ENCODE peak calls at places on chromosomes 7 and 10, in five cellular contexts. B is osteoblast, A is tibial artery, W is dorsolateral prefrontal cortex, L is iPS DF 6.9. F is an unnamed sample.
A peak's percentile ranks its signal among the peaks of the same experiment; 100 is the strongest.

GRCh38 chr10:101467286-101467770 is 113.4 kb downstream of the BTRC start:
- DNase-seq in B (no peak), A (no peak), W (peak; percentile 31), L (peak; percentile 18), F (peak; percentile 57)

GRCh38 chr7:2687881-2688318 is at the start of gene AMZ1:
- DNase-seq in B (peak; percentile 94), A (no peak), W (no peak), L (no peak), F (no peak)

GRCh38 chr7:48428091-48428710 is 256.9 kb downstream of the ABCA13 start:
- DNase-seq in B (no peak), A (no peak), W (no peak), L (no peak), F (no peak)

GRCh38 chr7:37112882-37113281 is 335.8 kb downstream of the ELMO1 start:
- DNase-seq in B (no peak), A (no peak), W (no peak), L (no peak), F (no peak)

GRCh38 chr7:105876964-105877601 is 684 bp upstream of the ATXN7L1 start:
- DNase-seq in B (peak; percentile 84), A (peak; percentile 71), W (peak; percentile 25), L (no peak), F (no peak)

GRCh38 chr7:44379366-44380178 is 54.2 kb upstream of the CAMK2B start:
- DNase-seq in B (peak; percentile 90), A (peak; percentile 52), W (no peak), L (no peak), F (no peak)

GRCh38 chr10:20726381-20726780 is 170.7 kb downstream of the NEBL start:
- DNase-seq in B (no peak), A (no peak), W (no peak), L (no peak), F (no peak)

GRCh38 chr7:143846692-143847091 is 55.3 kb downstream of the TCAF1 start:
- DNase-seq in B (no peak), A (no peak), W (no peak), L (no peak), F (no peak)

GRCh38 chr7:139620676-139621344 is 97.3 kb downstream of the CLEC2L start:
- DNase-seq in B (no peak), A (no peak), W (no peak), L (no peak), F (no peak)

GRCh38 chr10:65294329-65294728 is 1631.5 kb upstream of the LRRTM3 start:
- DNase-seq in B (no peak), A (no peak), W (no peak), L (no peak), F (no peak)

GRCh38 chr10:101974091-101974799 is 81.7 kb downstream of the ARMH3 start:
- DNase-seq in B (peak; percentile 13), A (no peak), W (no peak), L (no peak), F (no peak)

GRCh38 chr7:108000875-108001758 is 1.8 kb downstream of the LAMB1 start:
- DNase-seq in B (peak; percentile 89), A (peak; percentile 66), W (peak; percentile 60), L (peak; percentile 77), F (no peak)

GRCh38 chr10:97378933-97379921 is 21.9 kb downstream of the RRP12 start:
- DNase-seq in B (peak; percentile 52), A (no peak), W (no peak), L (no peak), F (no peak)

GRCh38 chr7:121084748-121085336 is 96.3 kb downstream of the CPED1 start:
- DNase-seq in B (peak; percentile 22), A (no peak), W (no peak), L (no peak), F (peak; percentile 90)

GRCh38 chr10:24674892-24675632 is 48.6 kb downstream of the ARHGAP21 start:
- DNase-seq in B (no peak), A (no peak), W (no peak), L (no peak), F (no peak)

GRCh38 chr10:110395350-110396283 is 90.9 kb upstream of the SMNDC1 start:
- DNase-seq in B (peak; percentile 96), A (no peak), W (no peak), L (no peak), F (peak; percentile 91)

GRCh38 chr7:154869436-154869835 is 133.5 kb downstream of the PAXIP1 start:
- DNase-seq in B (peak; percentile 18), A (no peak), W (no peak), L (no peak), F (no peak)

GRCh38 chr7:98826811-98827231 is 43.0 kb downstream of the TMEM130 start:
- DNase-seq in B (peak; percentile 82), A (peak; percentile 98), W (peak; percentile 97), L (no peak), F (no peak)

GRCh38 chr10:95384011-95384704 is 93.4 kb upstream of the PDLIM1 start:
- DNase-seq in B (no peak), A (no peak), W (no peak), L (no peak), F (no peak)

GRCh38 chr10:54985732-54986131 is 184.7 kb upstream of the PCDH15 start:
- DNase-seq in B (no peak), A (no peak), W (no peak), L (no peak), F (no peak)

GRCh38 chr7:47946581-47947354 is 1.5 kb downstream of the PKD1L1 start:
- DNase-seq in B (no peak), A (no peak), W (no peak), L (no peak), F (no peak)

GRCh38 chr7:121547341-121548092 is 151.4 kb upstream of the FAM3C start:
- DNase-seq in B (peak; percentile 39), A (no peak), W (no peak), L (peak; percentile 22), F (peak; percentile 43)

GRCh38 chr10:71750124-71750841 is 23.0 kb downstream of the VSIR start:
- DNase-seq in B (no peak), A (no peak), W (no peak), L (no peak), F (no peak)

GRCh38 chr7:141864765-141865447 is 23.6 kb upstream of the PRSS37 start:
- DNase-seq in B (no peak), A (no peak), W (no peak), L (no peak), F (no peak)

GRCh38 chr10:6498771-6499170 is 81.3 kb downstream of the PRKCQ start:
- DNase-seq in B (no peak), A (no peak), W (no peak), L (no peak), F (no peak)

GRCh38 chr10:7817984-7818294 is 366 bp upstream of the TAF3 start:
- DNase-seq in B (no peak), A (no peak), W (no peak), L (no peak), F (no peak)

DNA sequence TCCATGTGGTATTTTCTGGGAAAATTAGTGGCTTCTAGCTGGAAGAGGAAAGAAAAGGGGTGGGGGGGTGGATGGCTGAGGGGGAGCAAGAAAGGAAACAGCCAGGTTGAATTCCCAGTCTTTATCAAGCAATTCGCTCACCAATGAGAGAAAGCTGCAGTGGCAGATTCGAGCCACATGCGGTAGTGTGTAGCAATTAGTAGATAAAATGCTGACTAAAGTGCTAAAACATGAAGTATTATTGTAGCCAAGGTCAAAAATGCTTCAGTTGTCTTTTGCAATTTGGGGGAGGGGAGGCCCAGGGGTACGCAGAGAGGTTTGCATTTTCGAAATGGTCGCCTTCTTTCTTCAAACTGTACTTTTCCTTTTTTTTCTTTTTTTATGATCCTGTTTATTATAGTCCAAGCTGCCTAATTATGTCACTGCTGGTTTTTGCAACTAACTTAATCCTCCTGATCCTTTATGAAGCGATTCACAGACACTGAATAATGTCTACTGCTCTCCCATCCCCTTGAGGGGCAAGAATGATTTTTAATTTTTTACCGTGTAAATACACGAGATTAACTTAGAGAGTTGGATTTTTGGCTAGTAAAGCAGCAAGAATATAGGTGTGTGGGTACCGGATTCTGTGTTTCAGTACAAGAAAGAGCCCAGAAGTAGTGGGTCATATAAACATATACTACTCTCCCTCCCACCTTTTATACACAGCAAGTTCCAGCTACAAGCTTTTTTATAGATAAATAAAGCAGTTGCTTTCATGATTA is 3.6 kb upstream of the ARID5B start:
- DNase-seq in B (peak; percentile 76), A (no peak), W (peak; percentile 49), L (no peak), F (no peak)
- H3K4me3 ChIP-seq in B (peak overlapping the region; percentile 69), A (peak overlapping the region; percentile 38), W (peak overlapping the region; percentile 61), L (peak overlapping the region; percentile 38), F (peak overlapping the region; percentile 39)

GRCh38 chr7:64904008-64904407 is 935 bp downstream of the ZNF273 start:
- DNase-seq in B (no peak), A (no peak), W (no peak), L (no peak), F (no peak)
- H3K4me3 ChIP-seq in B (peak overlapping the region; percentile 98), A (peak overlapping the region; percentile 62), W (peak overlapping the region; percentile 91), L (peak overlapping the region; percentile 93), F (peak overlapping the region; percentile 73)

GRCh38 chr7:132124575-132124974 is 451.7 kb downstream of the PLXNA4 start:
- DNase-seq in B (no peak), A (no peak), W (no peak), L (no peak), F (no peak)
- H3K4me3 ChIP-seq in B (no peak overlapping the region), A (no peak overlapping the region), W (no peak overlapping the region), L (no peak overlapping the region), F (no peak overlapping the region)

DNA sequence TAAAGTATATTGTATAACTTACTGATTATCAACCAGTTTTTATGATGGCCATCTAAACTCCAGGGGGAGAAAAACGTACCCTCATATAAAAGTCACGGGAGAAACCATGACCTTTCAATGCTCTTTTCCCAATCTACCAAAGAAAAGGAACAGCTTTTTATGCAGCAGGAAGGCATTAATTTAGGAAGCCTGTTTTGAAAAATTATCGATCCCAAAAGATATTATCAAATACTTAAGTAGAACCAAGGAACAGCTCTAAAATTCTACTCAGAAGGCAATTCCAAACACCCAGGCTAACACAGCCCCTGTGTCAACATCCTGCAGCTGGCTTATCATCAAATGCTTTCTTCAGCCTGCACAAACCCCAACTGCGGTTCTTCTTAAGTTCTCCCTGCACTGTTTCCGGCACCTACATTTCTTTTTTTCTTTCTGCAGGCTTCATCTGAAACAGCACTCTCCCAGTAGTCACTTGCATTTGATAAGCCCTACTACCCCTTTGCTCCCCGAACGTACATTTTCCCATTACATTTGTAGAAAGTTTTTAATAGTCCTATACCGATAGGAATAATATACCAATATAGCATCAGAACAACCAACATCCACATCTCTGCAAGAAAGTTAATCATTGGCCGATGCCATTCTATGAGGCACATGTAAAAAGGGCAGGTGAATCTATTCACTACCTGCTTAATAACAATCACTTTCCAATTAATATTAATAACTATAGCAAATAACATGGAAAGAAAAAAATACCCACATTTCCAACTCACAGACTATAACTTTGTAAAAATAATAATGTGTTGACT is 47.9 kb downstream of the PIP4K2A start:
- DNase-seq in B (no peak), A (no peak), W (no peak), L (no peak), F (no peak)
- H3K4me3 ChIP-seq in B (no peak overlapping the region), A (no peak overlapping the region), W (no peak overlapping the region), L (no peak overlapping the region), F (no peak overlapping the region)